ENCODE peak calls at places on chromosomes 11 and 22, in ten cellular contexts. O is foreskin keratinocyte; T is HS-5; P is type B pancreatic cell; Q is T1000; D is mucosa of descending colon; V is SK-MEL-5; E is ACHN; F is C1 segment of cervical spinal cord; Z is naive thymus-derived CD4-positive, alpha-beta T cell. U is an unnamed sample.

GRCh38 chr22:42425337-42425988 is 6.7 kb downstream of the NFAM1 start:
- DNase-seq in O (no peak), T (no peak), P (no peak), Q (no peak), D (no peak), V (peak), E (no peak), F (no peak), Z (no peak), U (no peak)

GRCh38 chr11:34680206-34680605 is 59.3 kb downstream of the EHF start:
- DNase-seq in O (peak), T (no peak), P (no peak), Q (no peak), D (no peak), V (no peak), E (no peak), F (no peak), Z (no peak), U (no peak)

GRCh38 chr22:46792061-46792796 is 29.8 kb downstream of the TBC1D22A start:
- DNase-seq in O (no peak), T (no peak), P (no peak), Q (no peak), D (no peak), V (no peak), E (no peak), F (no peak), Z (no peak), U (no peak)

GRCh38 chr11:1117970-1118369 is 39.8 kb upstream of the MUC5AC start:
- DNase-seq in O (no peak), T (no peak), P (peak), Q (no peak), D (no peak), V (no peak), E (no peak), F (no peak), Z (no peak), U (peak)

GRCh38 chr11:119340335-119341221 is at the start of gene C1QTNF5:
- DNase-seq in O (no peak), T (no peak), P (no peak), Q (no peak), D (peak), V (no peak), E (peak), F (peak), Z (no peak), U (peak)

GRCh38 chr11:62444835-62445234 is 26.0 kb downstream of the SCGB1A1 start:
- DNase-seq in O (no peak), T (no peak), P (no peak), Q (no peak), D (no peak), V (no peak), E (no peak), F (no peak), Z (no peak), U (no peak)

GRCh38 chr22:46971141-46971775 is 208.8 kb downstream of the TBC1D22A start:
- DNase-seq in O (no peak), T (no peak), P (no peak), Q (no peak), D (no peak), V (peak), E (no peak), F (peak), Z (no peak), U (peak)

GRCh38 chr11:3614742-3615171 is 27.0 kb downstream of the ART5 start:
- DNase-seq in O (peak), T (no peak), P (no peak), Q (no peak), D (no peak), V (no peak), E (no peak), F (no peak), Z (peak), U (no peak)

GRCh38 chr22:27844256-27844655 is 42.7 kb upstream of the MN1 start:
- DNase-seq in O (no peak), T (no peak), P (no peak), Q (no peak), D (no peak), V (no peak), E (no peak), F (no peak), Z (no peak), U (peak)

GRCh38 chr11:94149435-94149834 is 20.8 kb downstream of the PANX1 start:
- DNase-seq in O (peak), T (no peak), P (no peak), Q (no peak), D (no peak), V (no peak), E (no peak), F (no peak), Z (no peak), U (no peak)

GRCh38 chr22:31212783-31213626 is 907 bp downstream of the LIMK2 start:
- DNase-seq in O (no peak), T (no peak), P (no peak), Q (no peak), D (no peak), V (no peak), E (no peak), F (no peak), Z (no peak), U (no peak)

GRCh38 chr11:1633864-1634263 is 4.3 kb downstream of the KRTAP5-5 start:
- DNase-seq in O (no peak), T (no peak), P (no peak), Q (no peak), D (no peak), V (no peak), E (no peak), F (no peak), Z (no peak), U (no peak)

GRCh38 chr22:27123880-27124279 is 466.5 kb downstream of the MIAT start:
- DNase-seq in O (no peak), T (no peak), P (no peak), Q (no peak), D (no peak), V (no peak), E (no peak), F (no peak), Z (no peak), U (peak)

GRCh38 chr11:74683941-74684481 is 47.2 kb downstream of the CHRDL2 start:
- DNase-seq in O (no peak), T (no peak), P (no peak), Q (no peak), D (no peak), V (no peak), E (no peak), F (no peak), Z (no peak), U (peak)

GRCh38 chr11:115168229-115168671 is 336.0 kb downstream of the CADM1 start:
- DNase-seq in O (peak), T (no peak), P (no peak), Q (no peak), D (no peak), V (no peak), E (no peak), F (no peak), Z (no peak), U (no peak)

GRCh38 chr11:15006139-15006759 is 34.1 kb upstream of the CALCA start:
- DNase-seq in O (no peak), T (peak), P (no peak), Q (no peak), D (no peak), V (peak), E (peak), F (no peak), Z (peak), U (no peak)

GRCh38 chr11:67517784-67518552 is 5.3 kb downstream of the CABP2 start:
- DNase-seq in O (no peak), T (no peak), P (no peak), Q (no peak), D (no peak), V (no peak), E (no peak), F (no peak), Z (no peak), U (peak)

GRCh38 chr11:10460611-10461275 is 5.7 kb downstream of the AMPD3 start:
- DNase-seq in O (no peak), T (no peak), P (no peak), Q (no peak), D (no peak), V (no peak), E (no peak), F (no peak), Z (no peak), U (no peak)

GRCh38 chr11:43732225-43732624 is 51.7 kb downstream of the HSD17B12 start:
- DNase-seq in O (no peak), T (no peak), P (no peak), Q (no peak), D (no peak), V (no peak), E (no peak), F (no peak), Z (no peak), U (no peak)